ENCODE peak calls at places on chromosomes 7 and 10, in nine cellular contexts. A, C, H, P, Y, E, U, M and X are unnamed samples. For H3K9me3 and H3K27me3, the result is how much of the 10 kb centered on the place peaks cover.

GRCh38 chr10:48287417-48288391 is 13.2 kb upstream of the FRMPD2 start:
- DNase-seq in A (no peak), C (no peak), H (peak), P (peak), Y (no peak), E (peak), U (no peak), M (no peak), X (no peak)

GRCh38 chr10:88994034-88994433 is 3.4 kb downstream of the FAS start:
- DNase-seq in A (no peak), C (no peak), H (no peak), P (no peak), Y (no peak), E (no peak), U (no peak), M (peak), X (no peak)

GRCh38 chr7:80335473-80336232 is 176.2 kb downstream of the GNAT3 start:
- DNase-seq in A (no peak), C (peak), H (no peak), P (peak), Y (no peak), E (no peak), U (no peak), M (peak), X (no peak)

GRCh38 chr7:30985756-30986155 is 22.0 kb downstream of the GHRHR start:
- DNase-seq in A (no peak), C (no peak), H (no peak), P (no peak), Y (no peak), E (no peak), U (no peak), M (no peak), X (no peak)

GRCh38 chr10:17616403-17617030 is 657 bp downstream of the HACD1 start:
- DNase-seq in A (no peak), C (peak), H (peak), P (peak), Y (peak), E (peak), U (peak), M (peak), X (peak)

GRCh38 chr7:3154881-3155494 is 111.3 kb upstream of the CARD11 start:
- DNase-seq in A (no peak), C (peak), H (no peak), P (peak), Y (no peak), E (no peak), U (no peak), M (peak), X (peak)

GRCh38 chr7:56062382-56062781 is 1.7 kb upstream of the SUMF2 start:
- DNase-seq in A (no peak), C (no peak), H (no peak), P (no peak), Y (no peak), E (no peak), U (no peak), M (peak), X (no peak)

GRCh38 chr10:95815701-95816100 is 59.7 kb downstream of the ENTPD1 start:
- DNase-seq in A (no peak), C (no peak), H (no peak), P (no peak), Y (no peak), E (no peak), U (no peak), M (no peak), X (no peak)

GRCh38 chr7:98251251-98251843 is 685 bp downstream of the TECPR1 start:
- DNase-seq in A (no peak), C (no peak), H (no peak), P (no peak), Y (peak), E (no peak), U (peak), M (no peak), X (no peak)

GRCh38 chr7:78284945-78285344 is 486.4 kb downstream of the PHTF2 start:
- DNase-seq in A (no peak), C (no peak), H (no peak), P (no peak), Y (no peak), E (no peak), U (no peak), M (no peak), X (no peak)

GRCh38 chr10:97243836-97244235 is 48.6 kb downstream of the ARHGAP19 start:
- DNase-seq in A (no peak), C (no peak), H (no peak), P (no peak), Y (no peak), E (no peak), U (no peak), M (no peak), X (no peak)

GRCh38 chr7:63077841-63078240 is 920.8 kb upstream of the ZNF722 start:
- DNase-seq in A (no peak), C (no peak), H (no peak), P (no peak), Y (no peak), E (no peak), U (no peak), M (no peak), X (no peak)
- H3K9me3 ChIP-seq in A (half or more), C (under half), H (under half), P (under half), Y (under half), E (half or more), U (under half), M (under half), X (under half)

GRCh38 chr10:71584902-71585578 is 134.5 kb downstream of the C10orf105 start:
- DNase-seq in A (no peak), C (no peak), H (no peak), P (no peak), Y (no peak), E (no peak), U (no peak), M (peak), X (no peak)

GRCh38 chr10:71587941-71588573 is 131.5 kb downstream of the C10orf105 start:
- DNase-seq in A (no peak), C (no peak), H (no peak), P (no peak), Y (no peak), E (no peak), U (no peak), M (no peak), X (no peak)

GRCh38 chr10:71584461-71584860 is 135.1 kb downstream of the C10orf105 start:
- DNase-seq in A (no peak), C (no peak), H (no peak), P (no peak), Y (no peak), E (no peak), U (no peak), M (no peak), X (no peak)

GRCh38 chr10:71583076-71583475 is 136.5 kb downstream of the C10orf105 start:
- DNase-seq in A (no peak), C (no peak), H (no peak), P (no peak), Y (no peak), E (no peak), U (no peak), M (no peak), X (no peak)

GRCh38 chr10:71585579-71586092 is 133.9 kb downstream of the C10orf105 start:
- DNase-seq in A (no peak), C (no peak), H (no peak), P (no peak), Y (no peak), E (no peak), U (no peak), M (no peak), X (no peak)
- H3K27me3 ChIP-seq in A (under half), C (under half), H (under half), P (under half), Y (under half), E (under half), U (under half), M (under half), X (under half)

GRCh38 chr10:130542761-130543160 is 406.6 kb downstream of the GLRX3 start:
- DNase-seq in A (no peak), C (no peak), H (no peak), P (no peak), Y (no peak), E (no peak), U (no peak), M (no peak), X (no peak)
- H3K9me3 ChIP-seq in A (under half), C (under half), H (under half), P (under half), Y (under half), E (under half), U (under half), M (under half), X (under half)

GRCh38 chr7:90678986-90679385 is 82.9 kb downstream of the CDK14 start:
- DNase-seq in A (no peak), C (no peak), H (no peak), P (no peak), Y (no peak), E (no peak), U (no peak), M (no peak), X (no peak)
- H3K27me3 ChIP-seq in A (under half), C (under half), H (under half), P (under half), Y (under half), E (under half), U (under half), M (under half), X (under half)

DNA sequence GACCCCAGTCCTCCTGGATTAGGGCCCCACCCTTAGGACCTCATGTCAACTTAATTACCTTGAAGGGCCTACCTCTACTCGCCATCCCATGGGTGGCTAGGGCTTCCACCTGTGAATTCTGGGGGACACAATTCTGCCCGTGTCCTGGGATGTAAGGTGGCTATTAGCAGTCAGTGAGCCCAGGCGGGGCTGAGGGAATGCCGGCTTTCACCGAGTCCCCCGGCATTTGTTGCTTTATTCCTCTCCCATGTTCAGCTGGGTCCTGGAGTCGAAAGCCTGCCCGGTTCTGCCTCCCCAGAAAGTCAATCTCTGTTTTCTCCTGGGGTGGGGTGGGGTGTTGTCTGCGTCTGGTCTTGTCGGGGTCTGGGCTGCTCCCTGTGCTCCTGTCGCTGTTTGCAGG is 125.6 kb downstream of the GLRX3 start:
- DNase-seq in A (no peak), C (no peak), H (no peak), P (no peak), Y (no peak), E (no peak), U (no peak), M (no peak), X (no peak)
- H3K9me3 ChIP-seq in A (under half), C (under half), H (under half), P (under half), Y (under half), E (under half), U (under half), M (under half), X (under half)

DNA sequence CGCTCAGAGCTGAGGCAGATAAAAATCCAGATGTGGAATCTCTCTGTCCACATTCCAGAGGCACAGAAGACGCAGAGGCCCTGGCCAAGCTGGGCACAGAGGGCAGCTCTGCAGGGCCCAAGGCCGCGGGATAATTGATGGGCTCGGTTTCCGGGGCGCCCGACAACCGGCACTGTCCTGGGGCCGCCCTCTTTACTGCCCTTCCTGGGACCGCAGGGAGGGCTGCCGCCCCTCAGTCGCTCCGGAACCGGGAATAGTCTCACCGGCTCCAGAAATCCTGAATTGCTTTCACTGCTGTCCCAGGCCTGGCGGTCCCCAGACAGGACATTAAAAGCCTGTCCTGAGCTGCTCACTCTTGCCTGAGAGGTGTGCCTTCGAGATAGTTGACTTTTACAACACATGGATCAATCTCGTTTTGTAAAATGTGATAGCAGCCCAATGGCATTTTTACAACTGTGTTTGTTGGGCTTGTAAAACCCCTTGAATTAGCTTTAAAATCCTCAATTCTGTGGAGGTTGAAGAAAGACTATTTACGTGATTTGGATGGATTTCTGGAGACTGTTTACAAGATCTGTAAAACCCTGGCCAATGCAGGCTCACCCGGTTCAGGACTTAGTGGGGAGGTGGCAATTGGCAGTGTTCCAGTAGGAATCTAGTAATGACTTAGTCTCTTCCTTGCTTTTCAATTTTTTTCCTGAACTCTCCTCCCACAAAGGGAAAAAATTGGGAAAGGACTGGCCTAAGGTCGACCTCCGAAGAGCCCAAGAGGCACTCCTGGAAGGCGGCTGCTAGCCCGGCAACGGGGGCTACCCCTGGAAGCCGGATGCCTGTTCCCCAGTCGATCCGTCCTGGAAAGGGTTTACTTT is 1.4 kb upstream of the HOXA6 start:
- DNase-seq in A (no peak), C (no peak), H (no peak), P (peak), Y (peak), E (no peak), U (peak), M (no peak), X (no peak)
- H3K27me3 ChIP-seq in A (under half), C (under half), H (half or more), P (under half), Y (under half), E (half or more), U (under half), M (under half), X (half or more)